ENCODE peak calls at places on chromosomes 4 and X, in nine cellular contexts. J is lower lobe of right lung; L is activated CD8-positive, alpha-beta memory T cell treated with anti-CD3 and anti-CD28 coated beads, Interleukin-2, amount 10 ng/mL, durations not matched to agents 7 days and 5 days; H is GM23338; G is left ventricle myocardium superior; M is naive thymus-derived CD8-positive, alpha-beta T cell; Y is IMR-90; N is Panc1; B is activated CD8-positive, alpha-beta T cell treated with anti-CD3 and anti-CD28 coated beads, Interleukin-2, amount 10 ng/mL, durations not matched to agents 7 days and 5 days. Q is an unnamed sample.
A peak's percentile ranks its signal among the peaks of the same experiment; 100 is the strongest.

GRCh38 chr4:106708604-106708876 is 327.6 kb downstream of the DKK2 start:
- ATAC-seq in N (no peak), J (peak; percentile 68), G (no peak), B (no peak), L (no peak), Y (no peak), M (no peak), H (no peak), Q (no peak)

GRCh38 chr4:168153596-168154440 is 61.5 kb downstream of the ANXA10 start:
- ATAC-seq in N (peak; percentile 86), H (peak; percentile 50), B (peak; percentile 81), L (peak; percentile 82), G (peak; percentile 77), M (peak; percentile 65), Y (peak; percentile 91), J (peak; percentile 83), Q (peak; percentile 94)

GRCh38 chrX:40061871-40062524 is 35.8 kb downstream of the BCOR start:
- ATAC-seq in B (peak; percentile 61), H (peak; percentile 20), G (no peak), L (no peak), Y (no peak), N (no peak), J (no peak), M (peak; percentile 88), Q (no peak)

GRCh38 chr4:11341337-11342043 is 87.2 kb downstream of the HS3ST1 start:
- ATAC-seq in G (no peak), Y (no peak), B (no peak), J (no peak), N (no peak), H (no peak), M (no peak), L (no peak), Q (no peak)

GRCh38 chrX:68848189-68848940 is 19.5 kb downstream of the EFNB1 start:
- ATAC-seq in J (no peak), N (no peak), Y (no peak), M (no peak), G (no peak), L (no peak), H (no peak), B (no peak), Q (no peak)

GRCh38 chrX:65932173-65933084 is 107.5 kb downstream of the VSIG4 start:
- ATAC-seq in M (no peak), B (no peak), N (no peak), L (no peak), J (no peak), G (no peak), Y (no peak), H (no peak), Q (no peak)

GRCh38 chr4:11624370-11624769 is 195.7 kb upstream of the HS3ST1 start:
- ATAC-seq in M (no peak), N (no peak), J (no peak), B (no peak), L (no peak), H (no peak), G (peak; percentile 44), Y (no peak), Q (no peak)

GRCh38 chr4:25484243-25484721 is 107.2 kb downstream of the ANAPC4 start:
- ATAC-seq in Y (no peak), G (no peak), H (no peak), J (no peak), L (no peak), N (no peak), M (no peak), B (no peak), Q (no peak)

GRCh38 chr4:149512489-149512888 is 303.2 kb downstream of the IQCM start:
- ATAC-seq in B (no peak), Y (no peak), H (no peak), J (no peak), M (no peak), G (no peak), L (no peak), N (no peak), Q (no peak)

GRCh38 chr4:93981594-93981993 is 153.0 kb downstream of the ATOH1 start:
- ATAC-seq in N (no peak), L (no peak), J (no peak), B (no peak), H (no peak), M (no peak), Y (no peak), G (no peak), Q (no peak)

GRCh38 chr4:182600836-182601235 is 316.4 kb downstream of the DCTD start:
- ATAC-seq in L (no peak), B (no peak), Y (no peak), G (no peak), N (no peak), H (no peak), J (no peak), M (no peak), Q (peak; percentile 49)

GRCh38 chr4:88320174-88320779 is 35.9 kb upstream of the PPM1K start:
- ATAC-seq in J (no peak), L (peak; percentile 72), M (peak; percentile 76), G (no peak), B (peak; percentile 72), H (peak; percentile 66), Y (peak; percentile 21), N (peak; percentile 12), Q (peak; percentile 30)

GRCh38 chrX:113741744-113742143 is 842.1 kb upstream of the HTR2C start:
- ATAC-seq in G (no peak), Y (no peak), H (no peak), L (no peak), B (no peak), N (no peak), J (no peak), M (no peak), Q (peak; percentile 52)

GRCh38 chrX:119605398-119605738 is 856 bp downstream of the NKRF start:
- ATAC-seq in H (no peak), N (peak; percentile 35), G (peak; percentile 33), L (peak; percentile 29), M (peak; percentile 12), J (peak; percentile 57), B (peak; percentile 31), Y (peak; percentile 28), Q (peak; percentile 48)

Q was measured in SK-N-SH treated with all-trans-retinoic acid at 6 μM for 48 hours.